ENCODE peak calls at places on chromosomes 2 and 18, in five cellular contexts. One of them, this sample, is unnamed.

GRCh38 chr2:238939521-238940403 is 91.9 kb downstream of the TWIST2 start:
- DNase-seq in tibial artery: peak; percentile 49
- DNase-seq in Peyer's patch: no peak
- DNase-seq in left lung: peak; percentile 21
- DNase-seq in heart right ventricle: no peak
- DNase-seq in this sample: no peak

GRCh38 chr2:9002313-9002636 is 1.2 kb downstream of the MBOAT2 start:
- DNase-seq in Peyer's patch: no peak
- DNase-seq in heart right ventricle: no peak
- DNase-seq in left lung: no peak
- DNase-seq in tibial artery: no peak
- DNase-seq in this sample: no peak

GRCh38 chr2:166375736-166376487 is at the start of gene SCN9A:
- DNase-seq in heart right ventricle: peak; percentile 51
- DNase-seq in Peyer's patch: no peak
- DNase-seq in tibial artery: peak; percentile 79
- DNase-seq in left lung: peak; percentile 88
- DNase-seq in this sample: peak; percentile 46

GRCh38 chr18:47931707-47932103 is 1.2 kb upstream of the SMAD2 start:
- DNase-seq in Peyer's patch: peak; percentile 41
- DNase-seq in heart right ventricle: peak; percentile 15
- DNase-seq in tibial artery: no peak
- DNase-seq in left lung: peak; percentile 50
- DNase-seq in this sample: peak; percentile 13

GRCh38 chr2:140539506-140539905 is 1591.3 kb downstream of the LRP1B start:
- DNase-seq in left lung: no peak
- DNase-seq in tibial artery: no peak
- DNase-seq in Peyer's patch: no peak
- DNase-seq in heart right ventricle: no peak
- DNase-seq in this sample: no peak

GRCh38 chr18:74529811-74530583 is 4.3 kb upstream of the CNDP1 start:
- DNase-seq in Peyer's patch: no peak
- DNase-seq in tibial artery: peak; percentile 51
- DNase-seq in left lung: no peak
- DNase-seq in heart right ventricle: no peak
- DNase-seq in this sample: no peak

GRCh38 chr2:228688007-228688645 is 506.6 kb upstream of the SPHKAP start:
- DNase-seq in heart right ventricle: no peak
- DNase-seq in left lung: no peak
- DNase-seq in Peyer's patch: no peak
- DNase-seq in tibial artery: no peak
- DNase-seq in this sample: no peak

GRCh38 chr2:10204326-10205200 is 82.0 kb downstream of the RRM2 start:
- DNase-seq in left lung: no peak
- DNase-seq in Peyer's patch: no peak
- DNase-seq in heart right ventricle: no peak
- DNase-seq in tibial artery: no peak
- DNase-seq in this sample: no peak

GRCh38 chr2:128304715-128305554 is 13.7 kb downstream of the HS6ST1 start:
- DNase-seq in Peyer's patch: no peak
- DNase-seq in heart right ventricle: peak; percentile 87
- DNase-seq in tibial artery: no peak
- DNase-seq in left lung: peak; percentile 70
- DNase-seq in this sample: no peak

GRCh38 chr2:55268907-55269611 is at the start of gene MTIF2:
- DNase-seq in heart right ventricle: peak; percentile 96
- DNase-seq in left lung: peak; percentile 96
- DNase-seq in tibial artery: peak; percentile 98
- DNase-seq in Peyer's patch: peak; percentile 86
- DNase-seq in this sample: peak; percentile 77

GRCh38 chr2:44774826-44775492 is 166.5 kb upstream of the SIX3 start:
- DNase-seq in left lung: no peak
- DNase-seq in tibial artery: no peak
- DNase-seq in heart right ventricle: no peak
- DNase-seq in Peyer's patch: no peak
- DNase-seq in this sample: no peak

GRCh38 chr2:44770221-44771187 is 171.0 kb upstream of the SIX3 start:
- DNase-seq in left lung: no peak
- DNase-seq in Peyer's patch: no peak
- DNase-seq in heart right ventricle: no peak
- DNase-seq in tibial artery: no peak
- DNase-seq in this sample: no peak

GRCh38 chr2:44771510-44771909 is 170.0 kb upstream of the SIX3 start:
- DNase-seq in Peyer's patch: no peak
- DNase-seq in tibial artery: no peak
- DNase-seq in left lung: no peak
- DNase-seq in heart right ventricle: no peak
- DNase-seq in this sample: no peak

GRCh38 chr2:44772131-44772530 is 169.4 kb upstream of the SIX3 start:
- DNase-seq in heart right ventricle: no peak
- DNase-seq in tibial artery: no peak
- DNase-seq in left lung: no peak
- DNase-seq in Peyer's patch: no peak
- DNase-seq in this sample: no peak

GRCh38 chr2:44772670-44773378 is 168.7 kb upstream of the SIX3 start:
- DNase-seq in Peyer's patch: no peak
- DNase-seq in left lung: no peak
- DNase-seq in heart right ventricle: no peak
- DNase-seq in tibial artery: no peak
- DNase-seq in this sample: no peak
- H3K4me1 ChIP-seq in Peyer's patch: no peaks in the 10 kb centered on the region
- H3K4me1 ChIP-seq in left lung: no peaks in the 10 kb centered on the region
- H3K4me1 ChIP-seq in heart right ventricle: no peaks in the 10 kb centered on the region
- H3K4me1 ChIP-seq in tibial artery: no peaks in the 10 kb centered on the region
- H3K4me1 ChIP-seq in this sample: no peaks in the 10 kb centered on the region

GRCh38 chr2:37585295-37585908 is 86.0 kb downstream of the CDC42EP3 start:
- DNase-seq in tibial artery: no peak
- DNase-seq in heart right ventricle: no peak
- DNase-seq in Peyer's patch: peak; percentile 26
- DNase-seq in left lung: peak; percentile 52
- DNase-seq in this sample: no peak
- H3K4me3 ChIP-seq in tibial artery: no peak overlapping the region
- H3K4me3 ChIP-seq in heart right ventricle: no peak overlapping the region
- H3K4me3 ChIP-seq in Peyer's patch: no peak overlapping the region
- H3K4me3 ChIP-seq in left lung: no peak overlapping the region
- H3K4me3 ChIP-seq in this sample: peak overlapping the region; percentile 64

GRCh38 chr2:159737917-159738296 is 25.6 kb downstream of the MARCHF7 start:
- DNase-seq in heart right ventricle: peak; percentile 27
- DNase-seq in Peyer's patch: no peak
- DNase-seq in tibial artery: no peak
- DNase-seq in left lung: no peak
- DNase-seq in this sample: no peak
- H3K9me3 ChIP-seq in heart right ventricle: no peaks in the 10 kb centered on the region
- H3K9me3 ChIP-seq in Peyer's patch: no peaks in the 10 kb centered on the region
- H3K9me3 ChIP-seq in tibial artery: no peaks in the 10 kb centered on the region
- H3K9me3 ChIP-seq in left lung: no peaks in the 10 kb centered on the region
- H3K9me3 ChIP-seq in this sample: no peaks in the 10 kb centered on the region

GRCh38 chr2:197011033-197011432 is 84.5 kb upstream of the PGAP1 start:
- DNase-seq in left lung: no peak
- DNase-seq in heart right ventricle: no peak
- DNase-seq in tibial artery: no peak
- DNase-seq in Peyer's patch: no peak
- DNase-seq in this sample: no peak

GRCh38 chr2:197010200-197011020 is 83.9 kb upstream of the PGAP1 start:
- DNase-seq in tibial artery: no peak
- DNase-seq in heart right ventricle: no peak
- DNase-seq in Peyer's patch: no peak
- DNase-seq in left lung: no peak
- DNase-seq in this sample: no peak

GRCh38 chr2:197011777-197012641 is 85.5 kb upstream of the PGAP1 start:
- DNase-seq in Peyer's patch: no peak
- DNase-seq in tibial artery: no peak
- DNase-seq in left lung: no peak
- DNase-seq in heart right ventricle: peak; percentile 32
- DNase-seq in this sample: peak; percentile 57

GRCh38 chr2:197008229-197008628 is 81.7 kb upstream of the PGAP1 start:
- DNase-seq in tibial artery: no peak
- DNase-seq in heart right ventricle: no peak
- DNase-seq in Peyer's patch: no peak
- DNase-seq in left lung: no peak
- DNase-seq in this sample: no peak

DNA sequence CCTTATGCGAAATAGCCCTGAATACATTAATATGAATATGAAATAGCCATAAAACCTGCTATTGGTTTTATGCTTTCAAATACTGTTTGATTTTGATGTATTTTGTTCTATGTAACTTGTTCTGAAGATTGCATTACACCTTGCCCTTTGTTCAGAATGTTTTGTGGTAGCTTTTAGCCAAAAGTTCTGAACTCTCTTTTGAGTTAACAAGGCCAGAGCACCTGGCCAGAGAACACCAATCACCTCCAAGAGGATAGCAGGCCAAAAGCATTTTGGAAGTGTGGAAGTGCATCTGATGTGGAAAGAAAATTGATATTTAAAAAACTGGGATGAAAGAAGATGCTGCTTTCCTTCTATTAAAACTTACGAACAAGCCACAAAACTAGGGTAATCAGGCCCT is 86.6 kb upstream of the PGAP1 start:
- DNase-seq in tibial artery: no peak
- DNase-seq in left lung: no peak
- DNase-seq in Peyer's patch: no peak
- DNase-seq in heart right ventricle: no peak
- DNase-seq in this sample: no peak
- H3K4me1 ChIP-seq in tibial artery: no peaks in the 10 kb centered on the region
- H3K4me1 ChIP-seq in left lung: no peaks in the 10 kb centered on the region
- H3K4me1 ChIP-seq in Peyer's patch: no peaks in the 10 kb centered on the region
- H3K4me1 ChIP-seq in heart right ventricle: no peaks in the 10 kb centered on the region
- H3K4me1 ChIP-seq in this sample: no peaks in the 10 kb centered on the region

DNA sequence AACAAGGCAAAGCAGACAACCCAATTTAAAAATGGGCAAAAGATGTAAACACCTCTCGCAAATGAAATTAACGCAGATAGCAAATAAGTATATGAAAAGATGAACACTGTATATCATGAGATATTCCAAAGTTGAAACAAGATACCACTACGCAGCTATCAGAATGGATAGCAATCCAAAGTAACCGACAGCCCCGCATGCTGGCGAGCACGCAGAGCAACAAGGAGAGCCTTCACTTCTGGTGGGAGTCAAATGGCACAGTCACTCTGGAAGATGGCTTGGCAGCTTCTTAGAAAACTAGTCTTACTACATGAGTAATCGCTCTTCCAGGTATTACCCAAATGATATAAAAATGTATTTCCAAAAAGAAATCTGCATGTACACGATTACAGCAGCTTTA is 1.4 kb downstream of the NDUFA10 start:
- DNase-seq in left lung: no peak
- DNase-seq in heart right ventricle: no peak
- DNase-seq in tibial artery: no peak
- DNase-seq in Peyer's patch: no peak
- DNase-seq in this sample: no peak
- H3K4me3 ChIP-seq in left lung: no peak overlapping the region
- H3K4me3 ChIP-seq in heart right ventricle: peak overlapping the region; percentile 96
- H3K4me3 ChIP-seq in tibial artery: no peak overlapping the region
- H3K4me3 ChIP-seq in Peyer's patch: no peak overlapping the region
- H3K4me3 ChIP-seq in this sample: peak overlapping the region; percentile 96

GRCh38 chr18:30903566-30903965 is 139.0 kb downstream of the DSC3 start:
- DNase-seq in Peyer's patch: no peak
- DNase-seq in left lung: no peak
- DNase-seq in heart right ventricle: no peak
- DNase-seq in tibial artery: no peak
- DNase-seq in this sample: no peak
- H3K9me3 ChIP-seq in Peyer's patch: no peaks in the 10 kb centered on the region
- H3K9me3 ChIP-seq in left lung: no peaks in the 10 kb centered on the region
- H3K9me3 ChIP-seq in heart right ventricle: no peaks in the 10 kb centered on the region
- H3K9me3 ChIP-seq in tibial artery: no peaks in the 10 kb centered on the region
- H3K9me3 ChIP-seq in this sample: peaks cover 5% of the 10 kb centered on the region

GRCh38 chr2:150350500-150350899 is 137.0 kb downstream of the RND3 start:
- DNase-seq in heart right ventricle: no peak
- DNase-seq in tibial artery: no peak
- DNase-seq in Peyer's patch: no peak
- DNase-seq in left lung: no peak
- DNase-seq in this sample: no peak

GRCh38 chr2:150351922-150352321 is 135.5 kb downstream of the RND3 start:
- DNase-seq in heart right ventricle: no peak
- DNase-seq in tibial artery: no peak
- DNase-seq in left lung: no peak
- DNase-seq in Peyer's patch: no peak
- DNase-seq in this sample: no peak

GRCh38 chr2:150357770-150358467 is 129.5 kb downstream of the RND3 start:
- DNase-seq in left lung: no peak
- DNase-seq in Peyer's patch: no peak
- DNase-seq in tibial artery: no peak
- DNase-seq in heart right ventricle: no peak
- DNase-seq in this sample: no peak

GRCh38 chr2:150358468-150358807 is 129.0 kb downstream of the RND3 start:
- DNase-seq in tibial artery: no peak
- DNase-seq in heart right ventricle: no peak
- DNase-seq in Peyer's patch: no peak
- DNase-seq in left lung: no peak
- DNase-seq in this sample: no peak

GRCh38 chr2:150355440-150355839 is 132.0 kb downstream of the RND3 start:
- DNase-seq in tibial artery: no peak
- DNase-seq in left lung: no peak
- DNase-seq in heart right ventricle: no peak
- DNase-seq in Peyer's patch: no peak
- DNase-seq in this sample: no peak
- H3K4me1 ChIP-seq in tibial artery: peaks cover 2% of the 10 kb centered on the region
- H3K4me1 ChIP-seq in left lung: no peaks in the 10 kb centered on the region
- H3K4me1 ChIP-seq in heart right ventricle: no peaks in the 10 kb centered on the region
- H3K4me1 ChIP-seq in Peyer's patch: no peaks in the 10 kb centered on the region
- H3K4me1 ChIP-seq in this sample: no peaks in the 10 kb centered on the region

GRCh38 chr18:58221060-58221725 is 177.2 kb downstream of the NEDD4L start:
- DNase-seq in left lung: peak; percentile 58
- DNase-seq in Peyer's patch: no peak
- DNase-seq in tibial artery: no peak
- DNase-seq in heart right ventricle: no peak
- DNase-seq in this sample: no peak

GRCh38 chr18:58224425-58224750 is 180.4 kb downstream of the NEDD4L start:
- DNase-seq in Peyer's patch: no peak
- DNase-seq in tibial artery: no peak
- DNase-seq in heart right ventricle: no peak
- DNase-seq in left lung: no peak
- DNase-seq in this sample: no peak

GRCh38 chr18:58225101-58225500 is 181.1 kb downstream of the NEDD4L start:
- DNase-seq in tibial artery: no peak
- DNase-seq in left lung: no peak
- DNase-seq in heart right ventricle: no peak
- DNase-seq in Peyer's patch: no peak
- DNase-seq in this sample: no peak

GRCh38 chr18:58223717-58224424 is 179.8 kb downstream of the NEDD4L start:
- DNase-seq in tibial artery: no peak
- DNase-seq in heart right ventricle: peak; percentile 71
- DNase-seq in Peyer's patch: no peak
- DNase-seq in left lung: peak; percentile 54
- DNase-seq in this sample: no peak

DNA sequence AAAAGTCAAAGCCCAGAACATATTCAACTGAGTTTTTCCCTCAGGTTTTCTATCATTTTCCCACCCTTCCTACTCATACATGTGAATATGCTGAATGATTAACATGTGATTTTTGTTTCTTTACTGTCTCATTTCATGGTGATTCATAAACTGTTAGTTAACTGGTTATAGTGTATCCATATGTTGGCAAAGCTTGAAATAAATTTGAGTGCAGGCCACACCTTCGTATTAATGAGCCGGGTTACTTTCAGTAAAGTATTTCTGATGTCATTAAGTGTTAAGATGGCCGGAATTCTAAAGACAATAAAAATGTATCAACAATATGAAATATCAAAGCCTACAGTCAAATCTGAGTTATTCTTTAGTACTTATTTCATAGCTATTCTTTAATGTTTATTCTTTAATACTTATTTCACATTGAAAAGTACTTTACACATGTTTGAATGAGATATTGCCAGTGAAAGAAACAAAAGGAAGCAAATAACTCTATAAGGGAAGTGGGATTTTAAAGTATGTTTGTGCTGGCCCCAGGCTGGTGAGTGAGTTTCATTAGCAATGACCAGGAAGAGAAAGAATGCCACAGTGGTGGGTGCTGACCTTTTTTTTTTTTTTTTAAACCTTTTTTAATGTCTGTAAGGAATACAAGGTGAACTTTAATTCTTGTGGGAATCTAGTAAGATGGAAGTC is 178.6 kb downstream of the NEDD4L start:
- DNase-seq in left lung: no peak
- DNase-seq in Peyer's patch: no peak
- DNase-seq in tibial artery: no peak
- DNase-seq in heart right ventricle: no peak
- DNase-seq in this sample: no peak
- H3K4me3 ChIP-seq in left lung: peak overlapping the region; percentile 21
- H3K4me3 ChIP-seq in Peyer's patch: no peak overlapping the region
- H3K4me3 ChIP-seq in tibial artery: no peak overlapping the region
- H3K4me3 ChIP-seq in heart right ventricle: no peak overlapping the region
- H3K4me3 ChIP-seq in this sample: no peak overlapping the region

This sample was measured in CD4-positive, CD25-positive, alpha-beta regulatory T cell.